ENCODE peak calls at places on chromosomes 3 and 15, in five cellular contexts. N is SK-N-SH, G is HCT116, R is GM12878, V is H1. O is an unnamed sample.

GRCh38 chr3:32564195-32564594 is 6.5 kb downstream of the DYNC1LI1 start:
- DNase-seq in N (no peak), G (no peak), R (no peak), V (no peak), O (no peak)

GRCh38 chr3:35651888-35652287 is 12.6 kb downstream of the ARPP21 start:
- DNase-seq in N (no peak), R (no peak), V (no peak), G (no peak), O (no peak)

GRCh38 chr15:64133619-64134018 is 17.9 kb upstream of the SNX22 start:
- DNase-seq in R (no peak), G (no peak), V (no peak), N (no peak), O (no peak)

GRCh38 chr3:158672293-158673176 is at the start of gene LXN:
- DNase-seq in N (peak; percentile 11), G (no peak), R (peak; percentile 56), V (peak; percentile 85), O (no peak)

GRCh38 chr15:40333922-40334492 is 6.7 kb downstream of the CCDC9B start:
- DNase-seq in G (no peak), R (no peak), N (no peak), V (no peak), O (no peak)

GRCh38 chr3:27533718-27534578 is 49.8 kb upstream of the SLC4A7 start:
- DNase-seq in R (peak; percentile 48), G (peak; percentile 97), N (no peak), V (peak; percentile 88), O (peak; percentile 79)

GRCh38 chr3:150132101-150132749 is 161.5 kb upstream of the PFN2 start:
- DNase-seq in V (no peak), R (no peak), N (peak; percentile 6), G (no peak), O (no peak)

GRCh38 chr15:45203182-45203581 is 15.4 kb upstream of the SHF start:
- DNase-seq in N (no peak), G (no peak), V (no peak), R (no peak), O (no peak)

GRCh38 chr3:25476639-25477038 is 48.6 kb downstream of the RARB start:
- DNase-seq in V (no peak), G (no peak), N (no peak), R (no peak), O (no peak)

GRCh38 chr3:37892917-37893595 is 31.4 kb downstream of the CTDSPL start:
- DNase-seq in N (peak; percentile 8), V (no peak), R (no peak), G (no peak), O (no peak)

GRCh38 chr3:42742688-42743087 is 30.4 kb downstream of the CCDC13 start:
- DNase-seq in V (no peak), R (no peak), G (no peak), N (no peak), O (no peak)

GRCh38 chr3:31423522-31423921 is 109.2 kb upstream of the STT3B start:
- DNase-seq in G (no peak), N (peak; percentile 35), V (no peak), R (no peak), O (no peak)

GRCh38 chr15:42190370-42190769 is 17.7 kb downstream of the VPS39 start:
- DNase-seq in N (no peak), V (no peak), G (no peak), R (no peak), O (no peak)

GRCh38 chr15:42193383-42193782 is 14.7 kb downstream of the VPS39 start:
- DNase-seq in R (no peak), N (no peak), V (no peak), G (no peak), O (no peak)

GRCh38 chr15:42194502-42194901 is 13.6 kb downstream of the VPS39 start:
- DNase-seq in N (no peak), G (no peak), V (no peak), R (no peak), O (no peak)

GRCh38 chr15:42191610-42192346 is 16.3 kb downstream of the VPS39 start:
- DNase-seq in G (no peak), V (no peak), R (peak; percentile 24), N (no peak), O (no peak)
- TF ChIP-seq JUND in G (no peak), V (no peak), R (no peak), N (no peak), O (no peak)

DNA sequence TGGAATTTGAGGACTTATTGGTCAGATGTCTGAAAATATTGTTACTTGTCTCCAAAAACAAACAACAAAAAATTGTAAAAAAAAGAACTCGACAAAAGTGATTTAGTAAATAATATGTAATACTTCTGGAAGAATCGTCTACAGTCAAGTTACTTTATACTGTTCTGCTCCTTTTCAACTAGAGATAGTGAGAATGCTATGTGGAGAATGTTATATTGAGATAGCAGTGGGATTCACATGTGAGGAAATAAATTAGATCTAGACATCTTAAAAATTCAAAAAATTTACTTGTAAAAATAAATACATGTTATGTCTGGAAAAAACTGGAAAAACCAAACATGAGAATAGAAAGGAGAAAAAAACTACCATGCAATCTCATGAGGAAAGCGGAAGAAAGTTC is 64.9 kb downstream of the SGO1 start:
- DNase-seq in V (no peak), N (no peak), R (no peak), G (no peak), O (no peak)
- TF ChIP-seq JUND in V (no peak), N (no peak), R (no peak), G (no peak), O (no peak)

DNA sequence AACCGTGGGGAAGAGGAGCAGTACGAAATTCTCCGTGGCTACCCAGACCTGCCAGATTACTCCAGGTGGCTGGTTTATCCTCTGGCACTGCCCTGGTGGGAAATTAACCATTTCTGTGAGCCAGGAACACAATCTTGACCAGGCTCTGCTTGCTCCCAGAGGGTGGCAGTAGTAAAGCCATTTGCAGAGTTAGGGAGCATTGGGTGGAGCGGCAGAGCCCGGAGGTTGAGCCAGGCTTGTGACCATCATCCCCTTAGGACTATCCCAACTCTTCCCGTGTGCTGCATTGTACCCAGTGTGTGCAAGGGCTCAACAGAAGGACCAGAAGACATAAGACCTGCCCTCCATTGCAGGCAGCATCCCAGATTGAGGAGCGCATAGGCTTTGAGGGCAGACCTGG is 5.3 kb downstream of the KNG1 start:
- DNase-seq in N (peak; percentile 18), G (peak; percentile 18), R (no peak), V (peak; percentile 17), O (peak; percentile 45)
- TF ChIP-seq JUND in N (no peak), G (no peak), R (no peak), V (no peak), O (no peak)

GRCh38 chr3:52487050-52487787 is 7.9 kb upstream of the STAB1 start:
- DNase-seq in N (no peak), R (no peak), V (no peak), G (no peak), O (no peak)
- TF ChIP-seq JUND in N (no peak), R (no peak), V (no peak), G (no peak), O (no peak)

GRCh38 chr3:56759532-56759931 is 42.2 kb downstream of the ARHGEF3 start:
- DNase-seq in N (no peak), G (no peak), R (no peak), V (no peak), O (no peak)
- TF ChIP-seq JUND in N (no peak), G (no peak), R (no peak), V (no peak), O (no peak)

DNA sequence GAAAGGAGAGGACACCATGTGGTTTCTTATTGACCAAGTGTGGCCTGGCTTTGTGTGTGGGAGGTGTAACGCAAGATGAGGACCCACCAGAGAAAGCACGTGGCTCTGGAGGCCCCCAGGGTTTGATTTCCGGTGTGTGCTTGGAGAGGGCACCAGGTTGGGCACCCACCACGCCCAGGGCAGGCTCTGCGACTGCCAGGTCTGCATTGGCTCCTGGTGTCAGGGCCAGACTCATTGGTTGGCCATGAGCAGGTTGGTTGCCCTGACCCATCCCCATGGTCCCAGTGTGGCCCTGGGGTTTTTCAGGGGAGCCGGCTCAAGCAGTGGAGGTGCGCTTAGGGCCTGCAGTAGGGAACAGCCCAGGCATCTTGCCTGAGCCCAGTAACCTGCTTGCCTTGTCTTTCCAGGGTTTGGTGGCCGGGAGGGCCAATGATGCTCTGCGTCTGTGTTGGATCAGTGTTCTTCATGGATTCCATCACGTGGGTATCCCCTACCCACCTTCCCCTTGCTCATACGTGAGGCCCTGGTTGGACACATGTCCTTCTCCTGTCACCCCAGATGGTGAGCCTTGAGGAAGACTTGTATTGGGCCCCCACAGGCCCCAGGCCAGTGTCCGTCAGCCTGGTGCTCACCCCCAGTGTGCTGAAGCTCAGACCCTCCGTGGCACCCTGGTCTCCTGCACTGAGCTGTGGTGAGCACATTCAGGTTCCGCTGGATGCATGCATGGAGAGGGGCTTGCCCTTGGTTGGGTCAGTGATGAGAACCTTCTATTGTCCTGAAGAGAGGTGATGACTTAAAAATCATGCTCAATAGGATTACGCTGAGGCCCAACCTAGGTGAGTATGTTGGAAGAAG is 193.9 kb downstream of the UBE3A start:
- DNase-seq in R (no peak), V (no peak), G (no peak), N (no peak), O (no peak)
- TF ChIP-seq JUND in R (no peak), V (no peak), G (no peak), N (no peak), O (no peak)

GRCh38 chr15:80573614-80574013 is 121.5 kb upstream of the ABHD17C start:
- DNase-seq in R (no peak), G (no peak), V (no peak), N (no peak), O (no peak)
- TF ChIP-seq JUND in R (no peak), G (no peak), V (no peak), N (no peak), O (no peak)

GRCh38 chr3:95629802-95630201 is 1184.6 kb upstream of the EPHA6 start:
- DNase-seq in G (no peak), V (no peak), N (no peak), R (no peak), O (no peak)
- TF ChIP-seq JUND in G (no peak), V (no peak), N (no peak), R (no peak), O (no peak)

DNA sequence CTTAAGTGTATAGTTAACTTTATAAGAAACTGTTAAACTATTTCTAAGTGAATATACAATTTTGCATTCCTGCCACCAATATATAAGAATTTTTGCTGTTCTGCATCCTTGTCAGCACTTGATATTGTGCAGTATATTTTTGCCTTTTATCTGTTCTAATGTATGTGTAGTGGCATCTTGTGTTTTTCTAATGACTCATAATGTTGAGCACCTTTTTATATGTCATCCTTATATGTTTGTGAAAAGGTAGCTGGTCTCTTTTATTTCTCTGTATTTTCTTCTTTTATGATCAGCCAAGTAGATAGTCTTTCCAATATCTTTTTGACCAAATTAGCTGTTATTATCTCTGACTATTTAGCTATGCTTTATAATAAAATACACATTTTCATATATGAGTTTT is 55.2 kb downstream of the GLCE start:
- DNase-seq in V (no peak), N (no peak), R (no peak), G (no peak), O (no peak)
- TF ChIP-seq JUND in V (no peak), N (no peak), R (no peak), G (no peak), O (no peak)